ENCODE peak calls at places on chromosomes 5 and 9, in ten cellular contexts. R is small intestine, E is fibroblast of lung, B is Peyer's patch, A is A549, Q is upper lobe of right lung, U is aorta, C is mesendoderm, L is body of pancreas, J is K562. Z is an unnamed sample.
A peak's percentile ranks its signal among the peaks of the same experiment; 100 is the strongest.

GRCh38 chr5:5473224-5473623 is 50.7 kb downstream of the ICE1 start:
- DNase-seq in R (no peak), E (peak; percentile 41), B (no peak), A (no peak), Q (no peak), U (no peak), C (no peak), L (no peak), J (no peak), Z (no peak)

GRCh38 chr5:55223219-55223987 is 3.7 kb downstream of the MCIDAS start:
- DNase-seq in R (no peak), E (no peak), B (no peak), A (no peak), Q (no peak), U (no peak), C (peak; percentile 57), L (no peak), J (no peak), Z (no peak)

GRCh38 chr5:39209924-39210323 is 9.4 kb downstream of the FYB1 start:
- DNase-seq in R (peak; percentile 66), E (no peak), B (peak; percentile 89), A (no peak), Q (no peak), U (no peak), C (no peak), L (no peak), J (no peak), Z (peak; percentile 65)

GRCh38 chr9:101530076-101530711 is 3.5 kb upstream of the RNF20 start:
- DNase-seq in R (peak; percentile 79), E (peak; percentile 60), B (peak; percentile 90), A (peak; percentile 79), Q (no peak), U (no peak), C (peak; percentile 81), L (peak; percentile 69), J (peak; percentile 79), Z (peak; percentile 53)

GRCh38 chr5:65047948-65048690 is 279.4 kb downstream of the CWC27 start:
- DNase-seq in R (no peak), E (no peak), B (no peak), A (no peak), Q (no peak), U (no peak), C (no peak), L (no peak), J (no peak), Z (no peak)

GRCh38 chr5:72649449-72649848 is 142.2 kb upstream of the ZNF366 start:
- DNase-seq in R (no peak), E (peak; percentile 71), B (no peak), A (peak; percentile 8), Q (no peak), U (no peak), C (no peak), L (no peak), J (peak; percentile 22), Z (no peak)

GRCh38 chr9:136672431-136673087 is 9.8 kb downstream of the EGFL7 start:
- DNase-seq in R (no peak), E (no peak), B (no peak), A (no peak), Q (no peak), U (no peak), C (no peak), L (no peak), J (no peak), Z (no peak)

GRCh38 chr9:124016152-124017063 is 4.8 kb downstream of the LHX2 start:
- DNase-seq in R (no peak), E (no peak), B (no peak), A (no peak), Q (peak; percentile 42), U (no peak), C (no peak), L (no peak), J (no peak), Z (no peak)

GRCh38 chr5:56588636-56589485 is 226.5 kb upstream of the MAP3K1 start:
- DNase-seq in R (no peak), E (no peak), B (peak; percentile 92), A (no peak), Q (peak; percentile 70), U (peak; percentile 77), C (peak; percentile 62), L (no peak), J (no peak), Z (peak; percentile 81)

GRCh38 chr5:133675376-133676154 is 63.2 kb upstream of the FSTL4 start:
- DNase-seq in R (no peak), E (no peak), B (no peak), A (no peak), Q (no peak), U (peak; percentile 57), C (no peak), L (no peak), J (no peak), Z (no peak)

GRCh38 chr9:9912459-9912858 is 700.3 kb downstream of the PTPRD start:
- DNase-seq in R (peak; percentile 59), E (no peak), B (no peak), A (no peak), Q (no peak), U (no peak), C (no peak), L (no peak), J (no peak), Z (no peak)

GRCh38 chr5:16805478-16805877 is 130.6 kb downstream of the MYO10 start:
- DNase-seq in R (no peak), E (no peak), B (no peak), A (no peak), Q (no peak), U (no peak), C (no peak), L (no peak), J (no peak), Z (no peak)

GRCh38 chr5:57117601-57118000 is 56.3 kb upstream of the GPBP1 start:
- DNase-seq in R (no peak), E (peak; percentile 2), B (no peak), A (no peak), Q (no peak), U (no peak), C (no peak), L (no peak), J (no peak), Z (no peak)

GRCh38 chr5:52947851-52948250 is 41.3 kb upstream of the ITGA2 start:
- DNase-seq in R (no peak), E (peak; percentile 53), B (no peak), A (no peak), Q (no peak), U (no peak), C (no peak), L (no peak), J (no peak), Z (no peak)

GRCh38 chr9:90032296-90033029 is 427.7 kb downstream of the GADD45G start:
- DNase-seq in R (no peak), E (no peak), B (no peak), A (no peak), Q (no peak), U (no peak), C (peak; percentile 10), L (no peak), J (no peak), Z (no peak)

GRCh38 chr9:127568971-127569818 is 42.9 kb upstream of the STXBP1 start:
- DNase-seq in R (peak; percentile 89), E (peak; percentile 75), B (peak; percentile 89), A (peak; percentile 78), Q (peak; percentile 92), U (peak; percentile 94), C (peak; percentile 91), L (peak; percentile 94), J (peak; percentile 99), Z (peak; percentile 72)

GRCh38 chr9:93288891-93289883 is 105.2 kb downstream of the WNK2 start:
- DNase-seq in R (no peak), E (peak; percentile 50), B (no peak), A (peak; percentile 50), Q (peak; percentile 61), U (no peak), C (no peak), L (peak; percentile 11), J (no peak), Z (no peak)

GRCh38 chr9:1009101-1009707 is 32.7 kb downstream of the DMRT3 start:
- DNase-seq in R (peak; percentile 75), E (peak; percentile 52), B (peak; percentile 91), A (peak; percentile 76), Q (peak; percentile 90), U (peak; percentile 93), C (peak; percentile 73), L (peak; percentile 86), J (peak; percentile 69), Z (peak; percentile 73)

GRCh38 chr5:158807947-158808346 is 291.8 kb downstream of the EBF1 start:
- DNase-seq in R (no peak), E (no peak), B (no peak), A (peak; percentile 3), Q (no peak), U (no peak), C (no peak), L (no peak), J (no peak), Z (no peak)

GRCh38 chr9:117000196-117000723 is 313.2 kb downstream of the TRIM32 start:
- DNase-seq in R (no peak), E (no peak), B (no peak), A (no peak), Q (no peak), U (no peak), C (no peak), L (no peak), J (no peak), Z (no peak)
- H3K27ac ChIP-seq in R (no peak overlapping the region), E (no peak overlapping the region), B (no peak overlapping the region), A (no peak overlapping the region), Q (no peak overlapping the region), U (no peak overlapping the region), C (no peak overlapping the region), L (no peak overlapping the region), J (no peak overlapping the region), Z (no peak overlapping the region)

GRCh38 chr5:95726811-95727763 is 4.0 kb upstream of the RHOBTB3 start:
- DNase-seq in R (no peak), E (peak; percentile 7), B (no peak), A (no peak), Q (no peak), U (no peak), C (no peak), L (no peak), J (no peak), Z (no peak)
- H3K4me1 ChIP-seq in R (no peaks in the 10 kb centered on the region), E (peaks cover 26% of the 10 kb centered on the region), B (no peaks in the 10 kb centered on the region), A (peaks cover 5% of the 10 kb centered on the region), Q (peaks cover 5% of the 10 kb centered on the region), U (no peaks in the 10 kb centered on the region), C (peaks cover 11% of the 10 kb centered on the region), L (peaks cover 68% of the 10 kb centered on the region), J (peaks cover 34% of the 10 kb centered on the region), Z (peaks cover 17% of the 10 kb centered on the region)

GRCh38 chr5:59450245-59450644 is 443.3 kb downstream of the PDE4D start:
- DNase-seq in R (peak; percentile 21), E (no peak), B (no peak), A (peak; percentile 58), Q (no peak), U (no peak), C (peak; percentile 20), L (no peak), J (peak; percentile 12), Z (no peak)
- H3K27ac ChIP-seq in R (no peak overlapping the region), E (no peak overlapping the region), B (no peak overlapping the region), A (no peak overlapping the region), Q (no peak overlapping the region), U (no peak overlapping the region), C (no peak overlapping the region), L (no peak overlapping the region), J (no peak overlapping the region), Z (no peak overlapping the region)

DNA sequence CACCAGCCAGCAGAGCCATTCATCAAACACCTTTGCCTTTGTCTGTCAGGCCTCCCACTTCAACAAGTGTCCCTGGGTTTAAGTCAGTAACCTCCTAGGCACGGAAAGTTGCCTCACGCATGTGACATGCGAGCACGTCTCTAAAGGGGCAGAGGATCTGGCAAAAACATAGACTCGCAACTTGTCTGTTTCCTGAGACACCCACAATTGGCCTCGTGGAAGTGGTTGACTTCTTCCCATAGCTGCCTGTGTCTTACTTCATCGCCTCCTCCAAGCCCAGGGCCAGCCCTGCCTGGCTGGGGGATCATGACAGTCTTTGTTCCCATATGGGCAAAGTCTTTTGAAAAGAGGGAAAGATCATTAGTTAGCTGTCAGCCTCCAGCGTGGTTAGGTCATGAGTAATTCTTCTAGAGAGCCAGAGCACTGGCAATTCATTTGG is 35.5 kb upstream of the GLRX start:
- DNase-seq in R (no peak), E (peak; percentile 98), B (no peak), A (no peak), Q (peak; percentile 73), U (no peak), C (no peak), L (peak; percentile 34), J (no peak), Z (no peak)
- H3K4me1 ChIP-seq in R (peaks cover 2% of the 10 kb centered on the region), E (peaks cover 51% of the 10 kb centered on the region), B (no peaks in the 10 kb centered on the region), A (peaks cover 51% of the 10 kb centered on the region), Q (peaks cover 63% of the 10 kb centered on the region), U (peaks cover 7% of the 10 kb centered on the region), C (no peaks in the 10 kb centered on the region), L (peaks cover 57% of the 10 kb centered on the region), J (peaks cover 12% of the 10 kb centered on the region), Z (no peaks in the 10 kb centered on the region)

Z was measured in CD4-positive, CD25-positive, alpha-beta regulatory T cell.